ENCODE peak calls at places on chromosomes 11 and 22, in six cellular contexts. One of them, this sample, is unnamed.

GRCh38 chr22:20268350-20269012 is 363 bp upstream of the RTN4R start:
- DNase-seq in uterus: peak; percentile 41
- DNase-seq in right atrium auricular region: no peak
- DNase-seq in ovary: peak; percentile 80
- DNase-seq in skeletal muscle cell: no peak
- DNase-seq in adrenal gland: no peak
- DNase-seq in this sample: peak; percentile 51

GRCh38 chr11:118060879-118061278 is 16.0 kb upstream of the TMPRSS4 start:
- DNase-seq in skeletal muscle cell: no peak
- DNase-seq in uterus: no peak
- DNase-seq in ovary: no peak
- DNase-seq in right atrium auricular region: peak; percentile 65
- DNase-seq in adrenal gland: peak; percentile 40
- DNase-seq in this sample: no peak

GRCh38 chr11:65310215-65310614 is 4.5 kb upstream of the CDC42EP2 start:
- DNase-seq in uterus: no peak
- DNase-seq in skeletal muscle cell: no peak
- DNase-seq in right atrium auricular region: no peak
- DNase-seq in ovary: no peak
- DNase-seq in adrenal gland: no peak
- DNase-seq in this sample: peak; percentile 48

GRCh38 chr11:74948546-74948897 is 369 bp downstream of the XRRA1 start:
- DNase-seq in ovary: no peak
- DNase-seq in adrenal gland: no peak
- DNase-seq in uterus: no peak
- DNase-seq in right atrium auricular region: no peak
- DNase-seq in skeletal muscle cell: no peak
- DNase-seq in this sample: no peak

GRCh38 chr11:108947654-108948570 is 283.0 kb downstream of the DDX10 start:
- DNase-seq in skeletal muscle cell: no peak
- DNase-seq in ovary: no peak
- DNase-seq in uterus: no peak
- DNase-seq in adrenal gland: no peak
- DNase-seq in right atrium auricular region: no peak
- DNase-seq in this sample: no peak

GRCh38 chr22:44845796-44846720 is 93.7 kb downstream of the ARHGAP8 start:
- DNase-seq in adrenal gland: no peak
- DNase-seq in right atrium auricular region: no peak
- DNase-seq in ovary: no peak
- DNase-seq in skeletal muscle cell: no peak
- DNase-seq in uterus: no peak
- DNase-seq in this sample: no peak

GRCh38 chr22:30704978-30705377 is 10.3 kb downstream of the OSBP2 start:
- DNase-seq in skeletal muscle cell: no peak
- DNase-seq in right atrium auricular region: no peak
- DNase-seq in uterus: no peak
- DNase-seq in ovary: no peak
- DNase-seq in adrenal gland: no peak
- DNase-seq in this sample: no peak

GRCh38 chr11:17786824-17787525 is 52.4 kb downstream of the KCNC1 start:
- DNase-seq in right atrium auricular region: no peak
- DNase-seq in uterus: no peak
- DNase-seq in skeletal muscle cell: peak; percentile 75
- DNase-seq in adrenal gland: no peak
- DNase-seq in ovary: no peak
- DNase-seq in this sample: no peak

GRCh38 chr11:86743223-86744118 is 56.9 kb upstream of the PRSS23 start:
- DNase-seq in uterus: peak; percentile 56
- DNase-seq in right atrium auricular region: peak; percentile 88
- DNase-seq in adrenal gland: peak; percentile 91
- DNase-seq in ovary: no peak
- DNase-seq in skeletal muscle cell: peak; percentile 98
- DNase-seq in this sample: no peak

GRCh38 chr22:46649176-46650077 is 29.2 kb downstream of the GRAMD4 start:
- DNase-seq in uterus: no peak
- DNase-seq in adrenal gland: peak; percentile 75
- DNase-seq in ovary: peak; percentile 57
- DNase-seq in right atrium auricular region: peak; percentile 66
- DNase-seq in skeletal muscle cell: no peak
- DNase-seq in this sample: peak; percentile 58

GRCh38 chr22:48835857-48836672 is 991.6 kb downstream of the BRD1 start:
- DNase-seq in uterus: no peak
- DNase-seq in right atrium auricular region: no peak
- DNase-seq in adrenal gland: no peak
- DNase-seq in skeletal muscle cell: no peak
- DNase-seq in ovary: no peak
- DNase-seq in this sample: no peak

GRCh38 chr11:117189191-117189940 is 9.8 kb upstream of the TAGLN start:
- DNase-seq in skeletal muscle cell: no peak
- DNase-seq in adrenal gland: peak; percentile 61
- DNase-seq in right atrium auricular region: no peak
- DNase-seq in uterus: peak; percentile 17
- DNase-seq in ovary: peak; percentile 14
- DNase-seq in this sample: no peak

GRCh38 chr22:33380789-33381530 is 322.8 kb upstream of the SYN3 start:
- DNase-seq in ovary: no peak
- DNase-seq in adrenal gland: no peak
- DNase-seq in right atrium auricular region: no peak
- DNase-seq in skeletal muscle cell: peak; percentile 48
- DNase-seq in uterus: no peak
- DNase-seq in this sample: no peak

GRCh38 chr22:39101226-39101625 is 4.2 kb downstream of the APOBEC3H start:
- DNase-seq in right atrium auricular region: no peak
- DNase-seq in ovary: no peak
- DNase-seq in skeletal muscle cell: no peak
- DNase-seq in uterus: no peak
- DNase-seq in adrenal gland: no peak
- DNase-seq in this sample: no peak

GRCh38 chr11:104531075-104531474 is 367.1 kb upstream of the PDGFD start:
- DNase-seq in right atrium auricular region: no peak
- DNase-seq in uterus: no peak
- DNase-seq in ovary: no peak
- DNase-seq in skeletal muscle cell: no peak
- DNase-seq in adrenal gland: no peak
- DNase-seq in this sample: no peak

GRCh38 chr11:62665630-62666258 is 632 bp downstream of the CSKMT start:
- DNase-seq in adrenal gland: peak; percentile 69
- DNase-seq in ovary: peak; percentile 73
- DNase-seq in uterus: peak; percentile 59
- DNase-seq in skeletal muscle cell: no peak
- DNase-seq in right atrium auricular region: peak; percentile 72
- DNase-seq in this sample: peak; percentile 51

GRCh38 chr22:19361501-19362103 is 69.9 kb downstream of the HIRA start:
- DNase-seq in right atrium auricular region: peak; percentile 44
- DNase-seq in skeletal muscle cell: no peak
- DNase-seq in adrenal gland: no peak
- DNase-seq in uterus: no peak
- DNase-seq in ovary: no peak
- DNase-seq in this sample: no peak

GRCh38 chr22:19713228-19713627 is 1.1 kb upstream of the SEPTIN5 start:
- DNase-seq in uterus: no peak
- DNase-seq in skeletal muscle cell: no peak
- DNase-seq in adrenal gland: no peak
- DNase-seq in right atrium auricular region: no peak
- DNase-seq in ovary: no peak
- DNase-seq in this sample: no peak

GRCh38 chr11:20611892-20612291 is 12.5 kb downstream of the SLC6A5 start:
- DNase-seq in uterus: no peak
- DNase-seq in right atrium auricular region: no peak
- DNase-seq in adrenal gland: no peak
- DNase-seq in ovary: no peak
- DNase-seq in skeletal muscle cell: no peak
- DNase-seq in this sample: no peak

GRCh38 chr11:112882494-112883381 is 78.5 kb upstream of the NCAM1 start:
- DNase-seq in right atrium auricular region: no peak
- DNase-seq in skeletal muscle cell: no peak
- DNase-seq in uterus: no peak
- DNase-seq in adrenal gland: no peak
- DNase-seq in ovary: no peak
- DNase-seq in this sample: peak; percentile 31

GRCh38 chr11:20688761-20689160 is 19.4 kb downstream of the NELL1 start:
- DNase-seq in skeletal muscle cell: no peak
- DNase-seq in uterus: no peak
- DNase-seq in ovary: no peak
- DNase-seq in right atrium auricular region: no peak
- DNase-seq in adrenal gland: no peak
- DNase-seq in this sample: no peak

GRCh38 chr22:36770116-36770945 is 5.6 kb downstream of the IFT27 start:
- DNase-seq in uterus: peak; percentile 5
- DNase-seq in right atrium auricular region: no peak
- DNase-seq in ovary: no peak
- DNase-seq in skeletal muscle cell: no peak
- DNase-seq in adrenal gland: no peak
- DNase-seq in this sample: no peak

GRCh38 chr11:101429708-101430107 is 154.1 kb downstream of the TRPC6 start:
- DNase-seq in adrenal gland: no peak
- DNase-seq in skeletal muscle cell: no peak
- DNase-seq in ovary: no peak
- DNase-seq in right atrium auricular region: no peak
- DNase-seq in uterus: no peak
- DNase-seq in this sample: no peak

GRCh38 chr11:101434241-101434640 is 149.6 kb downstream of the TRPC6 start:
- DNase-seq in uterus: no peak
- DNase-seq in right atrium auricular region: no peak
- DNase-seq in skeletal muscle cell: no peak
- DNase-seq in adrenal gland: no peak
- DNase-seq in ovary: no peak
- DNase-seq in this sample: no peak

GRCh38 chr11:101435406-101435805 is 148.4 kb downstream of the TRPC6 start:
- DNase-seq in adrenal gland: no peak
- DNase-seq in right atrium auricular region: no peak
- DNase-seq in skeletal muscle cell: no peak
- DNase-seq in ovary: no peak
- DNase-seq in uterus: no peak
- DNase-seq in this sample: no peak

GRCh38 chr11:101428918-101429317 is 154.9 kb downstream of the TRPC6 start:
- DNase-seq in ovary: no peak
- DNase-seq in skeletal muscle cell: no peak
- DNase-seq in adrenal gland: no peak
- DNase-seq in right atrium auricular region: no peak
- DNase-seq in uterus: no peak
- DNase-seq in this sample: no peak

DNA sequence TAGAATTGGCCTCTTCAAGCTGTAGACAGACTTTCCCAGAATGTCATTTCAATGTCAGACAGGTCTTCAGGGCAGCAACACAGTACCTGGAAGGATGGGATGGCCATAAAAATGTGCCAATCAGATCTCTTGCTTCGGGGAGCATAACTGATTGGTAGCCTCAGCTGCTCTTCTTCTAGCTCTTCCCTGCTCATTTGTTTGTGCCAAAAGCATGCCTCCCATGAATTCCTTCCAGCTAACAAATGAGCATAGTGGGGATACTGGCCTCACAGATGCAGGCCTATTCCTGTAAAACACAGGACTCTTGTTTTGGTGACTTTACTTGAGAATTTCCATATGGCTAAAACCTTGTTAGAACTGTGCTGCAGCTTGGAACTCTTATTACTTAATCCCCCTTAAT is 153.6 kb downstream of the TRPC6 start:
- DNase-seq in right atrium auricular region: no peak
- DNase-seq in uterus: no peak
- DNase-seq in ovary: no peak
- DNase-seq in adrenal gland: no peak
- DNase-seq in skeletal muscle cell: no peak
- DNase-seq in this sample: no peak
- H3K4me3 ChIP-seq in right atrium auricular region: no peak overlapping the region
- H3K4me3 ChIP-seq in uterus: no peak overlapping the region
- H3K4me3 ChIP-seq in ovary: no peak overlapping the region
- H3K4me3 ChIP-seq in adrenal gland: no peak overlapping the region
- H3K4me3 ChIP-seq in skeletal muscle cell: no peak overlapping the region
- H3K4me3 ChIP-seq in this sample: no peak overlapping the region

GRCh38 chr11:76654980-76655379 is 15.6 kb downstream of the LRRC32 start:
- DNase-seq in skeletal muscle cell: no peak
- DNase-seq in uterus: no peak
- DNase-seq in adrenal gland: no peak
- DNase-seq in right atrium auricular region: no peak
- DNase-seq in ovary: peak; percentile 38
- DNase-seq in this sample: no peak

GRCh38 chr11:76655466-76656086 is 15.0 kb downstream of the LRRC32 start:
- DNase-seq in right atrium auricular region: no peak
- DNase-seq in skeletal muscle cell: no peak
- DNase-seq in ovary: peak; percentile 37
- DNase-seq in uterus: no peak
- DNase-seq in adrenal gland: no peak
- DNase-seq in this sample: no peak

GRCh38 chr11:76654310-76654851 is 16.2 kb downstream of the LRRC32 start:
- DNase-seq in adrenal gland: peak; percentile 60
- DNase-seq in ovary: peak; percentile 83
- DNase-seq in right atrium auricular region: peak; percentile 73
- DNase-seq in uterus: peak; percentile 84
- DNase-seq in skeletal muscle cell: peak; percentile 78
- DNase-seq in this sample: peak; percentile 58

GRCh38 chr11:76652989-76653673 is 17.4 kb downstream of the LRRC32 start:
- DNase-seq in skeletal muscle cell: no peak
- DNase-seq in adrenal gland: peak; percentile 11
- DNase-seq in right atrium auricular region: no peak
- DNase-seq in uterus: no peak
- DNase-seq in ovary: peak; percentile 27
- DNase-seq in this sample: no peak

DNA sequence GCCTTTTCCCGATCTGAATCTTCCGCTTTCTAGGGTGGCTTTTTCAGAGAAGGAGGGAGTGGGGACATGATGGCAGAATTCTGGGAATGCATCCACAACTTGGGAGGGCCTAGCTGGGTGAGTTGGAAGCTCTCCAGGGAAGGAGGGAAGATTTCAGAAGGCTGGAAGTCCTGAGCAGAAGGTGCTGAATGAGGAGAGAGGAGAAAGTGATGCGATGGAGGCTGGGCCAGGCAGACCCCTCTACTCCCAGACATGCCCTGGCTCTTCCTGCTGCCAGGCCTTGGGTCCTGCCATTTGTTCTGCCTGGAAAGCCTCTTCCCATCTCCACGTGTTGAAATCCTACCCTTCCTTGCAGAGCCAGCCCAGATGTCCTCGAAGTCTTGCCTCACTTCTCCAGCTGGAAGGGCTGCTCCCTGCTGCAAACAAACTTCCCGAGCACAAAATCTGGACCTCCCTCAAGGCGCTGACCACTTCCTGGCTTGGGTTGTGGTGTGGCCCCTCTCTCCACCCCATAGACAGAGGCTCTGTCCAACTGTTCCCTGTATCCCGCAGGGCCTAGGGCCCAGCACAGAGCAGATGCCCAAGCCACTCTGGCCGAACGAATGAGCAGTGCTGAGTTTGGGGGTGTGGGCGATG is 16.8 kb downstream of the LRRC32 start:
- DNase-seq in right atrium auricular region: peak; percentile 80
- DNase-seq in adrenal gland: peak; percentile 53
- DNase-seq in skeletal muscle cell: peak; percentile 72
- DNase-seq in uterus: peak; percentile 70
- DNase-seq in ovary: peak; percentile 54
- DNase-seq in this sample: no peak
- H3K4me3 ChIP-seq in right atrium auricular region: no peak overlapping the region
- H3K4me3 ChIP-seq in adrenal gland: no peak overlapping the region
- H3K4me3 ChIP-seq in skeletal muscle cell: no peak overlapping the region
- H3K4me3 ChIP-seq in uterus: no peak overlapping the region
- H3K4me3 ChIP-seq in ovary: no peak overlapping the region
- H3K4me3 ChIP-seq in this sample: no peak overlapping the region

GRCh38 chr11:111105566-111105965 is 140.0 kb upstream of the POU2AF2 start:
- DNase-seq in ovary: no peak
- DNase-seq in right atrium auricular region: no peak
- DNase-seq in skeletal muscle cell: peak; percentile 31
- DNase-seq in uterus: no peak
- DNase-seq in adrenal gland: no peak
- DNase-seq in this sample: no peak
- H3K4me3 ChIP-seq in ovary: no peak overlapping the region
- H3K4me3 ChIP-seq in right atrium auricular region: no peak overlapping the region
- H3K4me3 ChIP-seq in skeletal muscle cell: no peak overlapping the region
- H3K4me3 ChIP-seq in uterus: no peak overlapping the region
- H3K4me3 ChIP-seq in adrenal gland: no peak overlapping the region
- H3K4me3 ChIP-seq in this sample: no peak overlapping the region

GRCh38 chr11:70299636-70300035 is 29.1 kb downstream of the PPFIA1 start:
- DNase-seq in right atrium auricular region: no peak
- DNase-seq in ovary: no peak
- DNase-seq in skeletal muscle cell: no peak
- DNase-seq in uterus: no peak
- DNase-seq in adrenal gland: no peak
- DNase-seq in this sample: no peak
- H3K4me3 ChIP-seq in right atrium auricular region: no peak overlapping the region
- H3K4me3 ChIP-seq in ovary: no peak overlapping the region
- H3K4me3 ChIP-seq in skeletal muscle cell: no peak overlapping the region
- H3K4me3 ChIP-seq in uterus: no peak overlapping the region
- H3K4me3 ChIP-seq in adrenal gland: no peak overlapping the region
- H3K4me3 ChIP-seq in this sample: no peak overlapping the region

This sample was measured in heart right ventricle.